ENCODE peak calls at places on chromosomes 6 and 20, in four cellular contexts. Y is GM03348, I is SK-N-DZ, X is T-helper 1 cell. V is an unnamed sample.

GRCh38 chr20:36101201-36101600 is 53.3 kb upstream of the EPB41L1 start:
- DNase-seq in Y (no peak), I (peak; percentile 38), X (no peak), V (peak; percentile 20)

GRCh38 chr6:5135783-5136376 is 50.7 kb downstream of the PPP1R3G start:
- DNase-seq in Y (no peak), I (peak; percentile 31), X (peak; percentile 36), V (peak; percentile 45)

GRCh38 chr20:10672579-10673127 is 1.1 kb downstream of the JAG1 start:
- DNase-seq in Y (peak; percentile 75), I (peak; percentile 28), X (peak; percentile 41), V (peak; percentile 42)

GRCh38 chr6:136502791-136503190 is 47.4 kb downstream of the MAP7 start:
- DNase-seq in Y (no peak), I (no peak), X (no peak), V (no peak)

GRCh38 chr6:53065266-53066058 is at the start of gene FBXO9:
- DNase-seq in Y (peak; percentile 91), I (peak; percentile 75), X (peak; percentile 77), V (peak; percentile 82)

GRCh38 chr20:19688031-19688806 is 69.8 kb upstream of the RIN2 start:
- DNase-seq in Y (peak; percentile 93), I (no peak), X (no peak), V (peak; percentile 30)

GRCh38 chr20:40087496-40087895 is 601.5 kb downstream of the MAFB start:
- DNase-seq in Y (no peak), I (no peak), X (no peak), V (no peak)

GRCh38 chr20:17570347-17571152 is 675 bp downstream of the DSTN start:
- DNase-seq in Y (peak; percentile 37), I (peak; percentile 86), X (peak; percentile 26), V (peak; percentile 72)

GRCh38 chr6:18823782-18824386 is 436.7 kb downstream of the RNF144B start:
- DNase-seq in Y (no peak), I (peak; percentile 12), X (peak; percentile 1), V (peak; percentile 54)

GRCh38 chr6:35305117-35305516 is 7.5 kb downstream of the DEF6 start:
- DNase-seq in Y (no peak), I (no peak), X (peak; percentile 43), V (no peak)

GRCh38 chr20:61958773-61959172 is 106.9 kb downstream of the TAF4 start:
- DNase-seq in Y (no peak), I (no peak), X (no peak), V (no peak)

V was measured in BE2C.